ENCODE peak calls at places on chromosomes 5 and 9, in nine cellular contexts. One of them, this sample, is unnamed. For H3K9me3, the result is how much of the 10 kb centered on the place peaks cover.

GRCh38 chr5:92641031-92641962 is 939.7 kb downstream of the NR2F1-AS1 start:
- DNase-seq in CD4-positive, alpha-beta memory T cell: no peak
- DNase-seq in heart right ventricle: no peak
- DNase-seq in A673: peak
- DNase-seq in stomach: no peak
- DNase-seq in thoracic aorta: no peak
- DNase-seq in right atrium auricular region: no peak
- DNase-seq in A549: peak
- DNase-seq in CD8-positive, alpha-beta memory T cell: no peak
- DNase-seq in this sample: peak

GRCh38 chr5:130488252-130488651 is 584.0 kb downstream of the CHSY3 start:
- DNase-seq in CD4-positive, alpha-beta memory T cell: no peak
- DNase-seq in right atrium auricular region: no peak
- DNase-seq in heart right ventricle: no peak
- DNase-seq in A549: no peak
- DNase-seq in thoracic aorta: no peak
- DNase-seq in stomach: no peak
- DNase-seq in CD8-positive, alpha-beta memory T cell: no peak
- DNase-seq in A673: no peak
- DNase-seq in this sample: no peak

GRCh38 chr5:77850536-77851228 is 74.5 kb upstream of the TBCA start:
- DNase-seq in right atrium auricular region: no peak
- DNase-seq in CD8-positive, alpha-beta memory T cell: no peak
- DNase-seq in A673: no peak
- DNase-seq in CD4-positive, alpha-beta memory T cell: no peak
- DNase-seq in thoracic aorta: no peak
- DNase-seq in A549: no peak
- DNase-seq in stomach: no peak
- DNase-seq in heart right ventricle: no peak
- DNase-seq in this sample: no peak

GRCh38 chr9:132609829-132610228 is 27.4 kb downstream of the BARHL1 start:
- DNase-seq in stomach: no peak
- DNase-seq in A673: no peak
- DNase-seq in A549: no peak
- DNase-seq in heart right ventricle: no peak
- DNase-seq in CD4-positive, alpha-beta memory T cell: no peak
- DNase-seq in thoracic aorta: no peak
- DNase-seq in right atrium auricular region: no peak
- DNase-seq in CD8-positive, alpha-beta memory T cell: no peak
- DNase-seq in this sample: peak

GRCh38 chr9:113588936-113589335 is 125.4 kb downstream of the RGS3 start:
- DNase-seq in A549: no peak
- DNase-seq in stomach: no peak
- DNase-seq in thoracic aorta: no peak
- DNase-seq in right atrium auricular region: no peak
- DNase-seq in heart right ventricle: no peak
- DNase-seq in CD8-positive, alpha-beta memory T cell: no peak
- DNase-seq in A673: no peak
- DNase-seq in CD4-positive, alpha-beta memory T cell: no peak
- DNase-seq in this sample: no peak

GRCh38 chr9:13427587-13427986 is 148.1 kb upstream of the MPDZ start:
- DNase-seq in thoracic aorta: no peak
- DNase-seq in right atrium auricular region: no peak
- DNase-seq in CD8-positive, alpha-beta memory T cell: no peak
- DNase-seq in A673: peak
- DNase-seq in A549: peak
- DNase-seq in CD4-positive, alpha-beta memory T cell: peak
- DNase-seq in heart right ventricle: no peak
- DNase-seq in stomach: no peak
- DNase-seq in this sample: no peak

GRCh38 chr5:157761690-157762611 is 18.4 kb downstream of the LSM11 start:
- DNase-seq in CD8-positive, alpha-beta memory T cell: no peak
- DNase-seq in heart right ventricle: no peak
- DNase-seq in right atrium auricular region: no peak
- DNase-seq in CD4-positive, alpha-beta memory T cell: peak
- DNase-seq in A549: peak
- DNase-seq in A673: peak
- DNase-seq in stomach: no peak
- DNase-seq in thoracic aorta: no peak
- DNase-seq in this sample: no peak

GRCh38 chr5:40547994-40548575 is 131.6 kb upstream of the PTGER4 start:
- DNase-seq in stomach: no peak
- DNase-seq in heart right ventricle: no peak
- DNase-seq in right atrium auricular region: no peak
- DNase-seq in CD8-positive, alpha-beta memory T cell: no peak
- DNase-seq in A673: no peak
- DNase-seq in thoracic aorta: no peak
- DNase-seq in CD4-positive, alpha-beta memory T cell: no peak
- DNase-seq in A549: peak
- DNase-seq in this sample: no peak

GRCh38 chr5:1725641-1726468 is 73.8 kb downstream of the MRPL36 start:
- DNase-seq in CD4-positive, alpha-beta memory T cell: no peak
- DNase-seq in thoracic aorta: no peak
- DNase-seq in A549: no peak
- DNase-seq in CD8-positive, alpha-beta memory T cell: no peak
- DNase-seq in stomach: peak
- DNase-seq in A673: peak
- DNase-seq in right atrium auricular region: peak
- DNase-seq in heart right ventricle: no peak
- DNase-seq in this sample: peak

GRCh38 chr5:137833463-137833862 is 34.2 kb upstream of the MYOT start:
- DNase-seq in CD8-positive, alpha-beta memory T cell: no peak
- DNase-seq in CD4-positive, alpha-beta memory T cell: no peak
- DNase-seq in thoracic aorta: no peak
- DNase-seq in A549: peak
- DNase-seq in A673: no peak
- DNase-seq in right atrium auricular region: no peak
- DNase-seq in stomach: no peak
- DNase-seq in heart right ventricle: no peak
- DNase-seq in this sample: peak

GRCh38 chr5:176853151-176853793 is 42.9 kb downstream of the UNC5A start:
- DNase-seq in A549: no peak
- DNase-seq in heart right ventricle: no peak
- DNase-seq in CD8-positive, alpha-beta memory T cell: no peak
- DNase-seq in stomach: no peak
- DNase-seq in A673: no peak
- DNase-seq in CD4-positive, alpha-beta memory T cell: no peak
- DNase-seq in right atrium auricular region: no peak
- DNase-seq in thoracic aorta: no peak
- DNase-seq in this sample: no peak

GRCh38 chr5:55421074-55421529 is 113.3 kb downstream of the MTREX start:
- DNase-seq in CD4-positive, alpha-beta memory T cell: no peak
- DNase-seq in stomach: no peak
- DNase-seq in A549: no peak
- DNase-seq in right atrium auricular region: no peak
- DNase-seq in A673: no peak
- DNase-seq in heart right ventricle: no peak
- DNase-seq in thoracic aorta: no peak
- DNase-seq in CD8-positive, alpha-beta memory T cell: no peak
- DNase-seq in this sample: peak

GRCh38 chr5:78605611-78606010 is 43.0 kb downstream of the LHFPL2 start:
- DNase-seq in right atrium auricular region: no peak
- DNase-seq in heart right ventricle: no peak
- DNase-seq in stomach: no peak
- DNase-seq in thoracic aorta: no peak
- DNase-seq in CD8-positive, alpha-beta memory T cell: no peak
- DNase-seq in CD4-positive, alpha-beta memory T cell: no peak
- DNase-seq in A549: no peak
- DNase-seq in A673: no peak
- DNase-seq in this sample: no peak

GRCh38 chr9:2620876-2621677 is 510 bp upstream of the VLDLR start:
- DNase-seq in A549: peak
- DNase-seq in heart right ventricle: peak
- DNase-seq in right atrium auricular region: peak
- DNase-seq in stomach: peak
- DNase-seq in A673: peak
- DNase-seq in thoracic aorta: no peak
- DNase-seq in CD8-positive, alpha-beta memory T cell: peak
- DNase-seq in CD4-positive, alpha-beta memory T cell: peak
- DNase-seq in this sample: peak

GRCh38 chr9:94913550-94913949 is 187.1 kb downstream of the AOPEP start:
- DNase-seq in A673: no peak
- DNase-seq in A549: no peak
- DNase-seq in CD4-positive, alpha-beta memory T cell: no peak
- DNase-seq in right atrium auricular region: no peak
- DNase-seq in heart right ventricle: no peak
- DNase-seq in CD8-positive, alpha-beta memory T cell: no peak
- DNase-seq in thoracic aorta: no peak
- DNase-seq in stomach: no peak
- DNase-seq in this sample: no peak

GRCh38 chr9:132631280-132631679 is 38.5 kb downstream of the DDX31 start:
- DNase-seq in heart right ventricle: no peak
- DNase-seq in right atrium auricular region: no peak
- DNase-seq in CD8-positive, alpha-beta memory T cell: no peak
- DNase-seq in thoracic aorta: no peak
- DNase-seq in A549: no peak
- DNase-seq in CD4-positive, alpha-beta memory T cell: no peak
- DNase-seq in stomach: no peak
- DNase-seq in A673: no peak
- DNase-seq in this sample: peak

GRCh38 chr9:109887079-109887478 is 107.1 kb downstream of the PALM2AKAP2 start:
- DNase-seq in heart right ventricle: peak
- DNase-seq in right atrium auricular region: no peak
- DNase-seq in A673: no peak
- DNase-seq in A549: no peak
- DNase-seq in CD4-positive, alpha-beta memory T cell: no peak
- DNase-seq in stomach: no peak
- DNase-seq in thoracic aorta: no peak
- DNase-seq in CD8-positive, alpha-beta memory T cell: no peak
- DNase-seq in this sample: peak

GRCh38 chr9:80061940-80062339 is 490.2 kb downstream of the TLE4 start:
- DNase-seq in A549: peak
- DNase-seq in A673: no peak
- DNase-seq in CD8-positive, alpha-beta memory T cell: no peak
- DNase-seq in heart right ventricle: no peak
- DNase-seq in thoracic aorta: peak
- DNase-seq in stomach: no peak
- DNase-seq in CD4-positive, alpha-beta memory T cell: no peak
- DNase-seq in right atrium auricular region: no peak
- DNase-seq in this sample: peak

GRCh38 chr5:113038714-113039113 is 62.1 kb downstream of the DCP2 start:
- DNase-seq in A673: peak
- DNase-seq in CD8-positive, alpha-beta memory T cell: no peak
- DNase-seq in thoracic aorta: no peak
- DNase-seq in stomach: no peak
- DNase-seq in heart right ventricle: no peak
- DNase-seq in right atrium auricular region: no peak
- DNase-seq in A549: no peak
- DNase-seq in CD4-positive, alpha-beta memory T cell: no peak
- DNase-seq in this sample: no peak

DNA sequence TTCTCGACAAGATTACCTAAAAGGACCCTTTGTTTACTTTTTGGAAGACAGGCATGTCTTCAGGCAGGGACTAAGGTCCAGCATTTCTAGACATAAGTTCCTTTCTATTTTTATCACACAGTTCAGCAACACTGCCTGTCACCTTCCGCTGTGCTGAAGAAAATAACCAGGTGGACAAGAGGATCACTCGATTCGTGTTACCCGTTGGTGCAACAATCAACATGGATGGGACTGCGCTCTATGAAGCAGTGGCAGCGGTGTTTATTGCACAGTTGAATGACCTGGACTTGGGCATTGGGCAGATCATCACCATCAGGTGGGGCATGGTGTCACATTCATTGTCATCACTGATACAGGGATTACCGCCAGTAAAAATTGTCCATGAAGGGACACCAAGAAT is 85.6 kb upstream of the PLPP6 start:
- DNase-seq in stomach: no peak
- DNase-seq in CD4-positive, alpha-beta memory T cell: no peak
- DNase-seq in CD8-positive, alpha-beta memory T cell: no peak
- DNase-seq in thoracic aorta: no peak
- DNase-seq in A549: no peak
- DNase-seq in right atrium auricular region: no peak
- DNase-seq in heart right ventricle: no peak
- DNase-seq in A673: no peak
- DNase-seq in this sample: no peak
- H3K27ac ChIP-seq in stomach: no peak
- H3K27ac ChIP-seq in CD4-positive, alpha-beta memory T cell: no peak
- H3K27ac ChIP-seq in CD8-positive, alpha-beta memory T cell: no peak
- H3K27ac ChIP-seq in thoracic aorta: no peak
- H3K27ac ChIP-seq in A549: no peak
- H3K27ac ChIP-seq in right atrium auricular region: no peak
- H3K27ac ChIP-seq in heart right ventricle: no peak
- H3K27ac ChIP-seq in A673: no peak
- H3K27ac ChIP-seq in this sample: no peak

GRCh38 chr9:1157836-1158235 is 107.7 kb downstream of the DMRT2 start:
- DNase-seq in right atrium auricular region: no peak
- DNase-seq in heart right ventricle: no peak
- DNase-seq in CD8-positive, alpha-beta memory T cell: no peak
- DNase-seq in thoracic aorta: no peak
- DNase-seq in A673: no peak
- DNase-seq in stomach: no peak
- DNase-seq in A549: no peak
- DNase-seq in CD4-positive, alpha-beta memory T cell: no peak
- DNase-seq in this sample: no peak
- H3K9me3 ChIP-seq in right atrium auricular region: under half
- H3K9me3 ChIP-seq in heart right ventricle: under half
- H3K9me3 ChIP-seq in CD8-positive, alpha-beta memory T cell: under half
- H3K9me3 ChIP-seq in thoracic aorta: under half
- H3K9me3 ChIP-seq in A673: under half
- H3K9me3 ChIP-seq in stomach: under half
- H3K9me3 ChIP-seq in A549: under half
- H3K9me3 ChIP-seq in CD4-positive, alpha-beta memory T cell: under half
- H3K9me3 ChIP-seq in this sample: under half

DNA sequence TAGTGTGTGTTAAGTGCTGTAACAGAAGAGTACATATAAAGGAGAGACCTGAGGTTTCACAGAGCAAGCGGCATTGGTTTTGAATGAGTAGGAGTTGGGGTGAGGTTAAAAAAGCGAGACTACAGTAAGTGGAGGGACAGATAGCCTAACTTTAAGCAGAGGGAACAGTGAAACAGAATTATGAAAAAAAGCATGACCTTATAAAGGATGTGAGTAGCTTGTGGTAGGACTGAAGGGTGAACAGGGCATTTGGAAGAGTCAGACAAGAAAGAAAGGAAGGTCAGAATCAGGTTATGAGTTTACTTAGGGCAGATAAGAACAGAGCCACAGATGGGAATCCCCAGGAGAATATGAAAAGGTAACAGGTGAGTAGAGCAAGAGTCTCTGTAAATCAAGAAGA is 22.5 kb downstream of the MSANTD3 start:
- DNase-seq in CD4-positive, alpha-beta memory T cell: no peak
- DNase-seq in A673: no peak
- DNase-seq in heart right ventricle: no peak
- DNase-seq in stomach: no peak
- DNase-seq in right atrium auricular region: no peak
- DNase-seq in thoracic aorta: no peak
- DNase-seq in CD8-positive, alpha-beta memory T cell: no peak
- DNase-seq in A549: no peak
- DNase-seq in this sample: no peak
- H3K4me3 ChIP-seq in CD4-positive, alpha-beta memory T cell: no peak
- H3K4me3 ChIP-seq in A673: no peak
- H3K4me3 ChIP-seq in heart right ventricle: no peak
- H3K4me3 ChIP-seq in stomach: no peak
- H3K4me3 ChIP-seq in right atrium auricular region: no peak
- H3K4me3 ChIP-seq in thoracic aorta: no peak
- H3K4me3 ChIP-seq in CD8-positive, alpha-beta memory T cell: no peak
- H3K4me3 ChIP-seq in A549: no peak
- H3K4me3 ChIP-seq in this sample: no peak

DNA sequence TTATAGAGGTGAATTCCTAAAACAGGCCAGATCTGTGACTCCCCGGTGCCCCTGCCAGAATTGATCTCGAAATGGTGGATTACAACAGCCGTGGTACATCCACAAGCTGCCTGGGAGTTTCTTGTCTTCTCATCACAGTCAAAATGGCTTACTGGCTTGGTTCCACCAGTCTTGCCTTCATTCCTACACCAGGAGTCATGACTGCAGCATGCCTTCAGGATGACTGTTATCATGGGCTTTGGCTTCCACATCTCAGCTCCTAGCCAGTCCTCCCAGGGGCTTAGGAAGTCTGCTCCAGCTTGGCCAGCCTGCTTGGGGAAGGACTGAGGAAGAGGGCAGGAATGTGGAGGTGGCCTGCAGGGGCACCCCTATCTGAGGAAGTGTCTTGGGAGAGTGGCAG is 132.9 kb upstream of the NR3C1 start:
- DNase-seq in thoracic aorta: peak
- DNase-seq in right atrium auricular region: peak
- DNase-seq in CD4-positive, alpha-beta memory T cell: no peak
- DNase-seq in A549: peak
- DNase-seq in CD8-positive, alpha-beta memory T cell: no peak
- DNase-seq in A673: peak
- DNase-seq in heart right ventricle: no peak
- DNase-seq in stomach: no peak
- DNase-seq in this sample: peak
- H3K27ac ChIP-seq in thoracic aorta: no peak
- H3K27ac ChIP-seq in right atrium auricular region: no peak
- H3K27ac ChIP-seq in CD4-positive, alpha-beta memory T cell: no peak
- H3K27ac ChIP-seq in A549: peak
- H3K27ac ChIP-seq in CD8-positive, alpha-beta memory T cell: no peak
- H3K27ac ChIP-seq in A673: no peak
- H3K27ac ChIP-seq in heart right ventricle: no peak
- H3K27ac ChIP-seq in stomach: no peak
- H3K27ac ChIP-seq in this sample: peak

This sample was measured in SJSA1.